ENCODE peak calls at places on chromosomes 5 and 9, in nine cellular contexts. K is RPMI7951; G is RCC 7860; D is LoVo; L is activated naive CD4-positive, alpha-beta T cell; S is lower lobe of right lung; V is NCI-H1092; E is fibroblast of pulmonary artery; Q is NCI-H2171. P is an unnamed sample.

GRCh38 chr9:79694676-79695400 is 123.1 kb downstream of the TLE4 start:
- DNase-seq in K (peak), G (peak), D (no peak), L (no peak), S (no peak), V (no peak), E (peak), Q (no peak), P (peak)

GRCh38 chr5:175658299-175659145 is 651 bp downstream of the HRH2 start:
- DNase-seq in K (peak), G (no peak), D (no peak), L (no peak), S (peak), V (no peak), E (no peak), Q (no peak), P (no peak)

GRCh38 chr5:135053278-135053677 is 19.2 kb upstream of the PITX1 start:
- DNase-seq in K (no peak), G (no peak), D (no peak), L (no peak), S (peak), V (peak), E (no peak), Q (no peak), P (no peak)

GRCh38 chr9:90107021-90107771 is 502.4 kb downstream of the GADD45G start:
- DNase-seq in K (peak), G (no peak), D (peak), L (no peak), S (no peak), V (peak), E (no peak), Q (no peak), P (no peak)

GRCh38 chr5:142960309-142960696 is 190.1 kb downstream of the ARHGAP26 start:
- DNase-seq in K (peak), G (peak), D (peak), L (no peak), S (no peak), V (no peak), E (peak), Q (no peak), P (peak)

GRCh38 chr9:107819772-107820171 is 330.2 kb upstream of the KLF4 start:
- DNase-seq in K (no peak), G (no peak), D (no peak), L (no peak), S (peak), V (peak), E (no peak), Q (no peak), P (no peak)

GRCh38 chr5:178203670-178204204 is 596 bp upstream of the HNRNPAB start:
- DNase-seq in K (no peak), G (no peak), D (no peak), L (no peak), S (no peak), V (no peak), E (no peak), Q (no peak), P (no peak)

GRCh38 chr9:5767968-5768932 is 64.7 kb downstream of the ERMP1 start:
- DNase-seq in K (no peak), G (no peak), D (no peak), L (no peak), S (no peak), V (no peak), E (no peak), Q (no peak), P (no peak)

GRCh38 chr9:121321039-121321503 is 49.0 kb downstream of the STOM start:
- DNase-seq in K (peak), G (peak), D (no peak), L (no peak), S (peak), V (no peak), E (no peak), Q (no peak), P (no peak)

GRCh38 chr5:50667079-50667652 is 729 bp downstream of the PARP8 start:
- DNase-seq in K (peak), G (no peak), D (peak), L (peak), S (peak), V (no peak), E (peak), Q (no peak), P (peak)

GRCh38 chr9:95627802-95628201 is 111.0 kb upstream of the PTCH1 start:
- DNase-seq in K (peak), G (peak), D (no peak), L (no peak), S (no peak), V (no peak), E (no peak), Q (no peak), P (peak)